ENCODE peak calls at places on chromosome 3, in six cellular contexts. One of them, this sample, is unnamed.

GRCh38 chr3:162738778-162739177 is 1242.2 kb downstream of the OTOL1 start:
- DNase-seq in mesendoderm: no peak
- DNase-seq in IMR-90: peak
- DNase-seq in H1: no peak
- DNase-seq in mesenchymal stem cell: peak
- DNase-seq in trophoblast cell: no peak
- DNase-seq in this sample: no peak

GRCh38 chr3:16377196-16377595 is 112.2 kb downstream of the OXNAD1 start:
- DNase-seq in trophoblast cell: no peak
- DNase-seq in IMR-90: no peak
- DNase-seq in mesendoderm: no peak
- DNase-seq in mesenchymal stem cell: no peak
- DNase-seq in H1: no peak
- DNase-seq in this sample: no peak

GRCh38 chr3:145450018-145450682 is 710.8 kb downstream of the PLOD2 start:
- DNase-seq in IMR-90: no peak
- DNase-seq in mesenchymal stem cell: no peak
- DNase-seq in mesendoderm: no peak
- DNase-seq in trophoblast cell: no peak
- DNase-seq in H1: no peak
- DNase-seq in this sample: no peak

GRCh38 chr3:32391643-32392529 is at the start of gene CMTM7:
- DNase-seq in mesendoderm: peak
- DNase-seq in IMR-90: peak
- DNase-seq in trophoblast cell: peak
- DNase-seq in mesenchymal stem cell: peak
- DNase-seq in H1: no peak
- DNase-seq in this sample: peak

GRCh38 chr3:118128886-118129285 is 905.8 kb downstream of the IGSF11 start:
- DNase-seq in H1: no peak
- DNase-seq in trophoblast cell: no peak
- DNase-seq in mesenchymal stem cell: peak
- DNase-seq in IMR-90: peak
- DNase-seq in mesendoderm: no peak
- DNase-seq in this sample: no peak

GRCh38 chr3:180612363-180612762 is 10.4 kb downstream of the TTC14 start:
- DNase-seq in trophoblast cell: peak
- DNase-seq in H1: no peak
- DNase-seq in mesendoderm: no peak
- DNase-seq in mesenchymal stem cell: no peak
- DNase-seq in IMR-90: no peak
- DNase-seq in this sample: no peak

GRCh38 chr3:197362086-197362485 is 63.7 kb upstream of the DLG1 start:
- DNase-seq in mesenchymal stem cell: no peak
- DNase-seq in H1: no peak
- DNase-seq in mesendoderm: no peak
- DNase-seq in trophoblast cell: no peak
- DNase-seq in IMR-90: no peak
- DNase-seq in this sample: no peak

GRCh38 chr3:107032111-107032510 is 345.1 kb upstream of the CCDC54 start:
- DNase-seq in trophoblast cell: no peak
- DNase-seq in IMR-90: no peak
- DNase-seq in mesendoderm: no peak
- DNase-seq in H1: no peak
- DNase-seq in mesenchymal stem cell: no peak
- DNase-seq in this sample: no peak

GRCh38 chr3:179973024-179973423 is 63.7 kb downstream of the PEX5L start:
- DNase-seq in IMR-90: no peak
- DNase-seq in trophoblast cell: no peak
- DNase-seq in H1: no peak
- DNase-seq in mesendoderm: no peak
- DNase-seq in mesenchymal stem cell: no peak
- DNase-seq in this sample: no peak

GRCh38 chr3:61589856-61590255 is 28.5 kb downstream of the PTPRG start:
- DNase-seq in trophoblast cell: no peak
- DNase-seq in mesenchymal stem cell: peak
- DNase-seq in H1: no peak
- DNase-seq in mesendoderm: no peak
- DNase-seq in IMR-90: peak
- DNase-seq in this sample: no peak

GRCh38 chr3:43024183-43024865 is 45.2 kb downstream of the GASK1A start:
- DNase-seq in mesenchymal stem cell: no peak
- DNase-seq in IMR-90: no peak
- DNase-seq in H1: no peak
- DNase-seq in mesendoderm: peak
- DNase-seq in trophoblast cell: no peak
- DNase-seq in this sample: no peak
- H2BK120ac ChIP-seq in mesenchymal stem cell: no peak
- H2BK120ac ChIP-seq in IMR-90: no peak
- H2BK120ac ChIP-seq in H1: no peak
- H2BK120ac ChIP-seq in mesendoderm: no peak
- H2BK120ac ChIP-seq in trophoblast cell: no peak
- H2BK120ac ChIP-seq in this sample: no peak

GRCh38 chr3:134487406-134487805 is 1.5 kb downstream of the CEP63 start:
- DNase-seq in trophoblast cell: no peak
- DNase-seq in mesenchymal stem cell: no peak
- DNase-seq in mesendoderm: no peak
- DNase-seq in IMR-90: no peak
- DNase-seq in H1: no peak
- DNase-seq in this sample: no peak
- H3K4me3 ChIP-seq in trophoblast cell: no peak
- H3K4me3 ChIP-seq in mesenchymal stem cell: peak
- H3K4me3 ChIP-seq in mesendoderm: no peak
- H3K4me3 ChIP-seq in IMR-90: no peak
- H3K4me3 ChIP-seq in H1: peak
- H3K4me3 ChIP-seq in this sample: no peak

DNA sequence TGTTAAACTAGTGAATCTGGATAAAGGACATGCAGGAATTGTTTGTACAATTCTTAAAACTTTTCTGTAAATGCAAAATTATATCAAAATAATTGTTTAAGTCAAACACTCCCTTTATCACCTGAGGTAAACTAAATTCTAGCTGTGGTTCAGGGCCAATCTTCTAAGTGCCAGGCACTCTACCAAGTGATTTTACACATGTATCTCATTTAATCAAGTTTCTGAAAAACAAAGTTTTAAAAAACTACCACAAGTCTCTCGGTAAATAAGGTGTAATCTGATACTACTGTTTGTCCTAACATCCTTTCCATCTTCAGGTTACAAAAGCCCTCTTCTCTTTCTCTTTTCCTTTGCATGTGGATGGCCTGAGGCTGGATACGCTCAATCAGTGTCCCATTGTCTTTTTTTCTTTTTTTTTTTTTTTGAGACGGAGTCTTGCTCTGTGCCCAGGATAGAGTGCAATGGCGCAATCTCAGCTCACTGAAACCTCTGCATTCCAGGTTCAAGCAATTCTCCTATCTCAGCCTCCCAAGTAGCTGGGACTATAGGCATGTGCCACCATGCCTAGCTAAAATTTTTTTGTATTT is 19.3 kb downstream of the IFT80 start:
- DNase-seq in IMR-90: no peak
- DNase-seq in mesenchymal stem cell: no peak
- DNase-seq in trophoblast cell: peak
- DNase-seq in mesendoderm: peak
- DNase-seq in H1: no peak
- DNase-seq in this sample: no peak
- H4K8ac ChIP-seq in IMR-90: no peak
- H4K8ac ChIP-seq in mesenchymal stem cell: no peak
- H4K8ac ChIP-seq in trophoblast cell: no peak
- H4K8ac ChIP-seq in mesendoderm: no peak
- H4K8ac ChIP-seq in H1: no peak
- H4K8ac ChIP-seq in this sample: no peak

GRCh38 chr3:110708166-110708565 is 363.4 kb upstream of the NECTIN3 start:
- DNase-seq in IMR-90: no peak
- DNase-seq in trophoblast cell: no peak
- DNase-seq in mesendoderm: peak
- DNase-seq in mesenchymal stem cell: no peak
- DNase-seq in H1: no peak
- DNase-seq in this sample: no peak
- H2BK120ac ChIP-seq in IMR-90: no peak
- H2BK120ac ChIP-seq in trophoblast cell: peak
- H2BK120ac ChIP-seq in mesendoderm: no peak
- H2BK120ac ChIP-seq in mesenchymal stem cell: no peak
- H2BK120ac ChIP-seq in H1: peak
- H2BK120ac ChIP-seq in this sample: no peak

This sample was measured in neuronal stem cell.